ENCODE peak calls at places on chromosomes 5 and 9, in seven cellular contexts. Y is adrenal gland, P is brain microvascular endothelial cell, F is astrocyte, E is upper lobe of left lung, D is uterus, C is astrocyte of the spinal cord. R is an unnamed sample.

GRCh38 chr9:94870793-94871558 is 144.5 kb downstream of the AOPEP start:
- DNase-seq in C (no peak), F (peak; percentile 90), P (peak; percentile 59), D (peak; percentile 47), Y (no peak), E (no peak), R (peak; percentile 87)

GRCh38 chr5:36392818-36393217 is 91.1 kb upstream of the RANBP3L start:
- DNase-seq in F (peak; percentile 61), D (peak; percentile 23), Y (no peak), C (peak; percentile 63), P (no peak), E (no peak), R (no peak)

GRCh38 chr9:122225323-122226141 is 3.2 kb downstream of the LHX6 start:
- DNase-seq in F (no peak), E (peak; percentile 76), P (no peak), Y (no peak), D (no peak), C (no peak), R (no peak)

GRCh38 chr9:21836437-21837161 is 34.2 kb downstream of the MTAP start:
- DNase-seq in P (peak; percentile 99), Y (peak; percentile 63), C (peak; percentile 100), E (no peak), D (no peak), F (peak; percentile 99), R (peak; percentile 49)

GRCh38 chr5:120124961-120125360 is 339.1 kb upstream of the PRR16 start:
- DNase-seq in E (no peak), C (no peak), F (no peak), Y (no peak), P (no peak), D (no peak), R (no peak)

GRCh38 chr5:106367281-106367680 is 1303.5 kb downstream of the EFNA5 start:
- DNase-seq in C (no peak), E (no peak), P (no peak), F (no peak), Y (no peak), D (no peak), R (no peak)

GRCh38 chr5:135441256-135441915 is 5.8 kb downstream of the DCANP1 start:
- DNase-seq in P (no peak), C (no peak), D (no peak), Y (no peak), F (no peak), E (no peak), R (no peak)

GRCh38 chr9:69012690-69013403 is 1.1 kb downstream of the PRKACG start:
- DNase-seq in F (no peak), E (no peak), Y (no peak), P (no peak), C (no peak), D (no peak), R (no peak)

GRCh38 chr9:131891578-131891977 is 151.7 kb upstream of the RAPGEF1 start:
- DNase-seq in Y (no peak), C (no peak), F (no peak), E (no peak), D (no peak), P (no peak), R (no peak)

GRCh38 chr9:123687246-123687721 is 242.6 kb downstream of the DENND1A start:
- DNase-seq in D (peak; percentile 21), F (no peak), C (no peak), P (no peak), Y (no peak), E (no peak), R (no peak)

GRCh38 chr5:68086857-68087256 is 128.7 kb upstream of the PIK3R1 start:
- DNase-seq in C (peak; percentile 83), E (no peak), D (peak; percentile 38), Y (peak; percentile 54), P (peak; percentile 48), F (peak; percentile 93), R (peak; percentile 44)

GRCh38 chr5:9342161-9342787 is 203.6 kb downstream of the SEMA5A start:
- DNase-seq in P (no peak), Y (no peak), E (no peak), C (no peak), D (no peak), F (no peak), R (no peak)

GRCh38 chr9:27198175-27198574 is 89.2 kb downstream of the TEK start:
- DNase-seq in Y (no peak), C (no peak), P (no peak), F (no peak), E (no peak), D (no peak), R (no peak)

GRCh38 chr9:80294955-80295354 is 723.2 kb downstream of the TLE4 start:
- DNase-seq in D (no peak), E (no peak), F (no peak), P (no peak), Y (no peak), C (no peak), R (no peak)

GRCh38 chr9:19940808-19941207 is 152.0 kb upstream of the SLC24A2 start:
- DNase-seq in D (no peak), F (no peak), Y (peak; percentile 10), P (no peak), E (no peak), C (no peak), R (no peak)

GRCh38 chr5:102411-103043 is 10.6 kb downstream of the PLEKHG4B start:
- DNase-seq in F (no peak), E (peak; percentile 1), D (no peak), Y (no peak), C (no peak), P (no peak), R (no peak)

GRCh38 chr5:74452851-74453250 is 187.7 kb downstream of the ENC1 start:
- DNase-seq in C (no peak), D (no peak), E (no peak), F (no peak), Y (no peak), P (no peak), R (no peak)

GRCh38 chr9:1117439-1117838 is 67.3 kb downstream of the DMRT2 start:
- DNase-seq in E (no peak), D (no peak), Y (no peak), P (no peak), F (no peak), C (no peak), R (no peak)

GRCh38 chr9:37293664-37294524 is 128.6 kb upstream of the GRHPR start:
- DNase-seq in E (no peak), Y (no peak), C (no peak), P (no peak), F (no peak), D (no peak), R (no peak)

GRCh38 chr9:95724253-95724991 is 151.1 kb upstream of the ERCC6L2 start:
- DNase-seq in D (no peak), Y (no peak), P (no peak), C (no peak), F (no peak), E (no peak), R (no peak)

GRCh38 chr9:136355616-136356557 is 7.7 kb downstream of the DNLZ start:
- DNase-seq in E (no peak), D (no peak), Y (no peak), P (no peak), F (no peak), C (no peak), R (no peak)
- TF ChIP-seq CTCF in E (no peak), D (no peak), Y (no peak), P (no peak), F (no peak), C (no peak), R (no peak)

GRCh38 chr9:75198436-75198835 is 110.1 kb downstream of the OSTF1 start:
- DNase-seq in F (no peak), E (peak; percentile 26), Y (no peak), P (no peak), C (no peak), D (no peak), R (no peak)

GRCh38 chr9:75197521-75197920 is 109.2 kb downstream of the OSTF1 start:
- DNase-seq in E (no peak), Y (peak; percentile 8), D (no peak), C (peak; percentile 35), F (peak; percentile 23), P (peak; percentile 14), R (no peak)

GRCh38 chr9:75201480-75202209 is 113.3 kb downstream of the OSTF1 start:
- DNase-seq in P (no peak), D (no peak), C (no peak), E (no peak), F (no peak), Y (no peak), R (no peak)

GRCh38 chr9:75200892-75201470 is 112.7 kb downstream of the OSTF1 start:
- DNase-seq in E (no peak), C (peak; percentile 61), D (no peak), P (peak; percentile 25), Y (no peak), F (peak; percentile 17), R (no peak)
- TF ChIP-seq CTCF in E (peak; percentile 30), C (peak; percentile 50), D (peak; percentile 53), P (peak; percentile 43), Y (peak; percentile 71), F (peak; percentile 75), R (no peak)

DNA sequence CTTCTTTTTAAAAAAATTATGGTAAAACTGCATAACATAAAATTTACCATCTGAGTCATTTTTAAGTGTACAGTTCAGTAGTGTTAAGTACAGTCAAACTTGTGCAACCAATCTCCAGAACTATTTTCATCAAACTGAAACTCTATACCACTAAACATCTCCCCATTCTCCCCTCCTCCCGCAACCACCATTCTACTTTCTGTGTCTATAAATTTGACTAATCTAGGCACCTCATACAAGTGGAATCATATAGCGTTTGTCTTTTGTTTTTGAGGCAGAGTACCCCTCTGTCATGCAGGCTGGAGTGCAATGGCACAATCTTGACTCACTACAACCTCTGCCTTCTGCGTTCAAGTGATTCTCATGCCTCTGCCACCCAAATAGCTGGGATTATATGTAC is 24.0 kb upstream of the EBF1 start:
- DNase-seq in Y (no peak), P (no peak), C (no peak), E (no peak), D (no peak), F (no peak), R (no peak)
- TF ChIP-seq CTCF in Y (no peak), P (no peak), C (no peak), E (no peak), D (no peak), F (no peak), R (no peak)

GRCh38 chr5:81195334-81195929 is 37.7 kb upstream of the CKMT2 start:
- DNase-seq in D (no peak), P (no peak), C (no peak), F (peak; percentile 12), E (no peak), Y (peak; percentile 5), R (peak; percentile 49)

GRCh38 chr5:81194633-81195333 is 38.3 kb upstream of the CKMT2 start:
- DNase-seq in Y (peak; percentile 90), F (peak; percentile 41), C (peak; percentile 83), P (peak; percentile 79), E (peak; percentile 93), D (peak; percentile 72), R (peak; percentile 43)

GRCh38 chr5:81189875-81190467 is 43.2 kb upstream of the CKMT2 start:
- DNase-seq in D (no peak), C (no peak), E (no peak), P (no peak), Y (no peak), F (no peak), R (no peak)

GRCh38 chr5:81191726-81192125 is 41.4 kb upstream of the CKMT2 start:
- DNase-seq in P (no peak), F (no peak), E (no peak), C (no peak), D (no peak), Y (no peak), R (no peak)

DNA sequence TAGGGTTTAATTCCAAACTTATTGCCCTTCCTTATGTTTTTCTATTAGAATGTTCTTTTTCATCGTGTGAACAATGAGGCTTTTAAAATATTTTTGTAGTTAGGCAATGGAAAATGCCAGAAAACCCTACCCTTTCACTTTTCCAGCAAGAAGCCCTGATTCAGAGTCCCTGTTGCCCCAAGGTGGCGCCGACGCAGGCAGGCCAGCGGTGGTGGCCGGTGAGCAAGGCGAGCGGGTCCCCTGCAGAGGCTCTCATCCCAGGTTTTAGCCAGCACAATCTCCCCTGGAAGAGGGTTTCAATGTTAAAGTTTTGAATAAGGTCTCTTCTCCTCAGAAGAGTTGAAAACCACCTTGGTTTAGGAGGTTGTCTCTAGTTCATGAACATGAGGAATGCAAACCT is 40.8 kb upstream of the CKMT2 start:
- DNase-seq in D (no peak), C (no peak), Y (no peak), P (no peak), E (peak; percentile 42), F (no peak), R (no peak)
- TF ChIP-seq CTCF in D (no peak), C (peak; percentile 9), Y (no peak), P (peak; percentile 15), E (no peak), F (no peak), R (no peak)